ENCODE peak calls at places on chromosomes 6 and 20, in four cellular contexts. W, E, R and G are unnamed samples.

GRCh38 chr6:119764927-119765681 is 415.5 kb upstream of the MAN1A1 start:
- DNase-seq in W (no peak), E (peak; percentile 18), R (no peak), G (no peak)

GRCh38 chr6:45574885-45575284 is 197.2 kb upstream of the SUPT3H start:
- DNase-seq in W (no peak), E (peak; percentile 96), R (no peak), G (no peak)

GRCh38 chr6:33967966-33968724 is 164.3 kb upstream of the MLN start:
- DNase-seq in W (peak; percentile 6), E (no peak), R (no peak), G (no peak)

GRCh38 chr6:155224031-155224451 is 39.8 kb upstream of the CLDN20 start:
- DNase-seq in W (peak; percentile 88), E (peak; percentile 97), R (no peak), G (peak; percentile 27)

GRCh38 chr6:162203287-162203686 is 524.3 kb downstream of the PRKN start:
- DNase-seq in W (no peak), E (no peak), R (no peak), G (no peak)

GRCh38 chr6:28551891-28552666 is 26.4 kb downstream of the GPX5 start:
- DNase-seq in W (no peak), E (no peak), R (no peak), G (no peak)

GRCh38 chr6:136696238-136696637 is 96.0 kb downstream of the MAP3K5 start:
- DNase-seq in W (peak; percentile 56), E (peak; percentile 85), R (peak; percentile 21), G (peak; percentile 73)

GRCh38 chr6:2523061-2523460 is 227.7 kb downstream of the MYLK4 start:
- DNase-seq in W (peak; percentile 57), E (peak; percentile 98), R (no peak), G (no peak)

GRCh38 chr6:169702640-169703246 is 817 bp downstream of the C6orf120 start:
- DNase-seq in W (no peak), E (peak; percentile 47), R (no peak), G (no peak)

GRCh38 chr6:56725257-56725656 is 82.6 kb upstream of the DST start:
- DNase-seq in W (no peak), E (no peak), R (no peak), G (no peak)

GRCh38 chr6:164640946-164641345 is 668.5 kb downstream of the C6orf118 start:
- DNase-seq in W (no peak), E (no peak), R (peak; percentile 39), G (no peak)

GRCh38 chr20:44810391-44811149 is at the start of gene RIMS4:
- DNase-seq in W (no peak), E (peak; percentile 6), R (no peak), G (no peak)

GRCh38 chr6:149723771-149724417 is 6.0 kb upstream of the LATS1 start:
- DNase-seq in W (peak; percentile 90), E (peak; percentile 87), R (peak; percentile 11), G (peak; percentile 88)

GRCh38 chr20:18978311-18978710 is 164.7 kb downstream of the SCP2D1 start:
- DNase-seq in W (no peak), E (no peak), R (no peak), G (no peak)

GRCh38 chr6:14074723-14075503 is 42.7 kb upstream of the CD83 start:
- DNase-seq in W (peak; percentile 39), E (peak; percentile 40), R (no peak), G (peak; percentile 19)

GRCh38 chr6:3841711-3842565 is 7.2 kb upstream of the FAM50B start:
- DNase-seq in W (peak; percentile 76), E (peak; percentile 89), R (no peak), G (peak; percentile 84)

GRCh38 chr6:31332637-31333602 is 24.1 kb downstream of the HLA-B start:
- DNase-seq in W (no peak), E (no peak), R (no peak), G (no peak)

GRCh38 chr6:106476326-106477105 is 116.0 kb downstream of the CRYBG1 start:
- DNase-seq in W (peak; percentile 78), E (peak; percentile 90), R (no peak), G (no peak)

GRCh38 chr6:89494131-89494793 is 61.3 kb downstream of the ANKRD6 start:
- DNase-seq in W (no peak), E (no peak), R (no peak), G (no peak)

GRCh38 chr6:108113557-108114519 is 39.3 kb upstream of the OSTM1 start:
- DNase-seq in W (peak; percentile 58), E (peak; percentile 50), R (no peak), G (peak; percentile 35)

GRCh38 chr6:108714012-108714773 is 134.0 kb upstream of the ARMC2 start:
- DNase-seq in W (peak; percentile 86), E (peak; percentile 29), R (no peak), G (peak; percentile 80)

GRCh38 chr6:149140137-149140909 is 177.2 kb upstream of the TAB2 start:
- DNase-seq in W (no peak), E (no peak), R (no peak), G (no peak)

GRCh38 chr20:36472656-36473071 is 68.7 kb upstream of the MYL9 start:
- DNase-seq in W (no peak), E (peak; percentile 82), R (peak; percentile 81), G (no peak)

GRCh38 chr20:23127506-23128279 is 41.6 kb upstream of the CD93 start:
- DNase-seq in W (no peak), E (no peak), R (no peak), G (no peak)

GRCh38 chr6:154872605-154873004 is 122.5 kb upstream of the TIAM2 start:
- DNase-seq in W (no peak), E (no peak), R (no peak), G (no peak)

GRCh38 chr6:90701146-90701781 is 114.4 kb upstream of the MAP3K7 start:
- DNase-seq in W (no peak), E (no peak), R (peak; percentile 84), G (no peak)

GRCh38 chr6:35077713-35078105 is 63.4 kb downstream of the TCP11 start:
- DNase-seq in W (no peak), E (no peak), R (no peak), G (no peak)

GRCh38 chr20:59455392-59456341 is 148.7 kb upstream of the PHACTR3 start:
- DNase-seq in W (peak; percentile 4), E (no peak), R (no peak), G (no peak)

GRCh38 chr6:18389479-18389878 is 2.3 kb downstream of the RNF144B start:
- DNase-seq in W (peak; percentile 62), E (no peak), R (no peak), G (peak; percentile 72)

GRCh38 chr20:33433465-33433864 is 10.1 kb downstream of the SNTA1 start:
- DNase-seq in W (no peak), E (no peak), R (no peak), G (peak; percentile 76)

GRCh38 chr6:159106627-159107241 is 61.9 kb upstream of the TAGAP start:
- DNase-seq in W (peak; percentile 55), E (peak; percentile 70), R (peak; percentile 93), G (peak; percentile 14)

GRCh38 chr20:45336530-45337366 is 11.5 kb downstream of the SDC4 start:
- DNase-seq in W (peak; percentile 96), E (peak; percentile 99), R (no peak), G (peak; percentile 77)

GRCh38 chr6:83180396-83180950 is 12.6 kb downstream of the PGM3 start:
- DNase-seq in W (no peak), E (no peak), R (no peak), G (no peak)

GRCh38 chr6:25052181-25052580 is 116.4 kb upstream of the RIPOR2 start:
- DNase-seq in W (no peak), E (peak; percentile 69), R (no peak), G (no peak)

GRCh38 chr6:27771240-27771639 is 141.0 kb downstream of the OR2B2 start:
- DNase-seq in W (no peak), E (no peak), R (no peak), G (no peak)

GRCh38 chr20:32672982-32673727 is 586 bp downstream of the C20orf203 start:
- DNase-seq in W (no peak), E (no peak), R (peak; percentile 14), G (no peak)

GRCh38 chr20:31790401-31790800 is 28.8 kb upstream of the MYLK2 start:
- DNase-seq in W (no peak), E (no peak), R (no peak), G (no peak)

GRCh38 chr20:16481977-16482376 is 91.3 kb downstream of the KIF16B start:
- DNase-seq in W (no peak), E (no peak), R (no peak), G (no peak)

GRCh38 chr6:34696189-34696738 is 303 bp downstream of the ILRUN start:
- DNase-seq in W (peak; percentile 20), E (peak; percentile 50), R (no peak), G (peak; percentile 43)